ENCODE peak calls at places on chromosomes 12 and 14, in five cellular contexts. I, T, R, F and Y are unnamed samples.

GRCh38 chr14:68307769-68308168 is 485.1 kb downstream of the ZFP36L1 start:
- DNase-seq in I (no peak), T (no peak), R (peak), F (no peak), Y (no peak)

GRCh38 chr12:31702047-31702446 is 26.8 kb downstream of the AMN1 start:
- DNase-seq in I (no peak), T (peak), R (no peak), F (peak), Y (no peak)

GRCh38 chr14:39988939-39989338 is 556.7 kb upstream of the FBXO33 start:
- DNase-seq in I (no peak), T (peak), R (no peak), F (peak), Y (no peak)

GRCh38 chr12:32134144-32134888 is 27.7 kb downstream of the BICD1 start:
- DNase-seq in I (no peak), T (no peak), R (no peak), F (peak), Y (no peak)

GRCh38 chr12:52331039-52331438 is 9.8 kb upstream of the KRT83 start:
- DNase-seq in I (no peak), T (no peak), R (no peak), F (no peak), Y (no peak)

GRCh38 chr14:63603749-63604277 is 37.9 kb downstream of the WDR89 start:
- DNase-seq in I (no peak), T (no peak), R (no peak), F (peak), Y (no peak)

GRCh38 chr14:35406811-35407630 is 2.5 kb upstream of the NFKBIA start:
- DNase-seq in I (peak), T (peak), R (no peak), F (peak), Y (no peak)

GRCh38 chr14:89000007-89000942 is 175.8 kb downstream of the TTC8 start:
- DNase-seq in I (peak), T (no peak), R (peak), F (peak), Y (peak)

GRCh38 chr12:15700595-15700994 is 88.6 kb downstream of the EPS8 start:
- DNase-seq in I (no peak), T (no peak), R (peak), F (peak), Y (peak)

GRCh38 chr12:32826807-32827412 is 69.7 kb downstream of the PKP2 start:
- DNase-seq in I (no peak), T (no peak), R (no peak), F (no peak), Y (no peak)

GRCh38 chr12:52119398-52120254 is 40.1 kb downstream of the SMIM41 start:
- DNase-seq in I (no peak), T (peak), R (no peak), F (peak), Y (no peak)

GRCh38 chr12:88578274-88578673 is 2.0 kb downstream of the KITLG start:
- DNase-seq in I (no peak), T (peak), R (no peak), F (peak), Y (no peak)

GRCh38 chr12:101697930-101698781 is 716 bp downstream of the CHPT1 start:
- DNase-seq in I (peak), T (no peak), R (no peak), F (no peak), Y (peak)

GRCh38 chr12:109150124-109150640 is 33.8 kb downstream of the ACACB start:
- DNase-seq in I (no peak), T (no peak), R (no peak), F (no peak), Y (no peak)

GRCh38 chr12:122998316-122998715 is 17.8 kb downstream of the ARL6IP4 start:
- DNase-seq in I (no peak), T (no peak), R (no peak), F (no peak), Y (no peak)

GRCh38 chr14:100673085-100673806 is 53.4 kb upstream of the DLK1 start:
- DNase-seq in I (no peak), T (no peak), R (no peak), F (peak), Y (no peak)

GRCh38 chr14:92564361-92565039 is 50.9 kb downstream of the RIN3 start:
- DNase-seq in I (no peak), T (no peak), R (no peak), F (no peak), Y (no peak)

GRCh38 chr12:105538880-105539279 is 208.4 kb downstream of the C12orf75 start:
- DNase-seq in I (no peak), T (no peak), R (peak), F (no peak), Y (no peak)

GRCh38 chr12:44930972-44931600 is 55.0 kb upstream of the NELL2 start:
- DNase-seq in I (no peak), T (peak), R (peak), F (peak), Y (peak)

GRCh38 chr14:70707138-70708038 is 65.7 kb downstream of the TTC9 start:
- DNase-seq in I (no peak), T (no peak), R (peak), F (peak), Y (peak)

GRCh38 chr12:51371295-51371953 is 19.8 kb downstream of the GALNT6 start:
- DNase-seq in I (peak), T (no peak), R (peak), F (peak), Y (peak)

GRCh38 chr14:23117371-23118020 is 1.6 kb downstream of the CEBPE start:
- DNase-seq in I (no peak), T (no peak), R (no peak), F (no peak), Y (no peak)

GRCh38 chr12:82047480-82047879 is 288.3 kb upstream of the PPFIA2 start:
- DNase-seq in I (peak), T (peak), R (no peak), F (peak), Y (no peak)

GRCh38 chr12:40820794-40821484 is 128.7 kb downstream of the CNTN1 start:
- DNase-seq in I (no peak), T (no peak), R (no peak), F (peak), Y (no peak)

GRCh38 chr12:103498990-103499389 is 3.2 kb upstream of the C12orf42 start:
- DNase-seq in I (no peak), T (no peak), R (no peak), F (no peak), Y (no peak)

GRCh38 chr12:59453461-59453860 is 142.4 kb upstream of the SLC16A7 start:
- DNase-seq in I (no peak), T (no peak), R (no peak), F (no peak), Y (no peak)

GRCh38 chr14:69317780-69318179 is 57.8 kb downstream of the GALNT16 start:
- DNase-seq in I (no peak), T (no peak), R (no peak), F (no peak), Y (no peak)

GRCh38 chr14:105537580-105538474 is 11.4 kb downstream of the TMEM121 start:
- DNase-seq in I (no peak), T (peak), R (no peak), F (peak), Y (no peak)